ENCODE peak calls at places on chromosome 14, in four cellular contexts. M, T, X and R are unnamed samples.

GRCh38 chr14:61479746-61480502 is 158.5 kb downstream of the PRKCH start:
- DNase-seq in M (no peak), T (no peak), X (no peak), R (no peak)

GRCh38 chr14:69484444-69485113 is at the start of gene PLEKHD1:
- DNase-seq in M (peak; percentile 61), T (no peak), X (peak; percentile 79), R (peak; percentile 96)

GRCh38 chr14:88983755-88984154 is 159.3 kb downstream of the TTC8 start:
- DNase-seq in M (no peak), T (no peak), X (no peak), R (peak; percentile 68)

GRCh38 chr14:80784824-80785223 is 156.7 kb downstream of the CEP128 start:
- DNase-seq in T (peak; percentile 13), M (no peak), X (no peak), R (no peak)

GRCh38 chr14:105137481-105138020 is 31.0 kb downstream of the JAG2 start:
- DNase-seq in T (no peak), X (no peak), M (no peak), R (peak; percentile 51)

GRCh38 chr14:100684154-100684553 is 42.5 kb upstream of the DLK1 start:
- DNase-seq in T (no peak), X (no peak), M (no peak), R (no peak)

GRCh38 chr14:60327447-60328331 is 78.7 kb downstream of the PPM1A start:
- DNase-seq in X (peak; percentile 69), T (no peak), M (peak; percentile 17), R (peak; percentile 79)

GRCh38 chr14:85532981-85533820 is 3.3 kb downstream of the FLRT2 start:
- DNase-seq in X (peak; percentile 95), T (peak; percentile 71), M (peak; percentile 85), R (peak; percentile 94)

GRCh38 chr14:88129306-88130056 is 124.5 kb downstream of the GPR65 start:
- DNase-seq in M (peak; percentile 10), X (peak; percentile 28), T (peak; percentile 14), R (no peak)

GRCh38 chr14:28294834-28295440 is 471.6 kb upstream of the FOXG1 start:
- DNase-seq in T (no peak), M (peak; percentile 44), X (peak; percentile 70), R (peak; percentile 61)

GRCh38 chr14:61470261-61470953 is 149.0 kb downstream of the PRKCH start:
- DNase-seq in M (no peak), X (peak; percentile 77), T (no peak), R (peak; percentile 60)

GRCh38 chr14:100203962-100204834 is 34.7 kb upstream of the YY1 start:
- DNase-seq in X (no peak), T (no peak), M (no peak), R (no peak)

GRCh38 chr14:63174760-63175191 is 29.5 kb upstream of the RHOJ start:
- DNase-seq in M (peak; percentile 58), X (peak; percentile 78), T (peak; percentile 59), R (no peak)

GRCh38 chr14:85531141-85531593 is 1.2 kb downstream of the FLRT2 start:
- DNase-seq in X (peak; percentile 81), M (peak; percentile 59), T (peak; percentile 62), R (peak; percentile 90)

DNA sequence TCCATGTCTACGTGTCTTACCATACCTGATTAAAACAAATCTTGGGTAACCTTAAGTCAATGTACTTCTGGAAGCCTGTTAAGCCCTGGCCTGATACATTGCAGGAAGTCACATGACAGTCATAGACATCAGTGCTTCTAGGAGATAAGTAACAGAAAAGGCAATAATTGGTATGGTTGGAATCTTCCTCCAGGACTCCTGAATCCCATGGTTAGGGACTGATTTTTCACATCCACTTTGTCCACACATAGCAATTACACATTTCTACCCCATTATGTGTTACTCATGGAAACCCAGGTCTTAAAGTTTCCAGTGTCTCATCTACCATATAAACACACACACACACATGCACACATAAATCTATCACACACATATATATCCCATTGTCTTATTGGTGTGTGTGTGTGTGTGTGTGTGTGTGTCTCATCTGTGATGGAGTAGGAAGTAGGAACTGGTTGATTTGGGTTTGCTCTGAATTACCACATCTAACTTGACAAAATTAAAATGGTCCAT is 525.3 kb downstream of the FUT8 start:
- DNase-seq in X (no peak), M (no peak), T (no peak), R (no peak)
- H3K4me3 ChIP-seq in X (no peak overlapping the region), M (no peak overlapping the region), T (no peak overlapping the region), R (no peak overlapping the region)

GRCh38 chr14:44166611-44167010 is 340.5 kb downstream of the FSCB start:
- DNase-seq in X (no peak), M (no peak), T (no peak), R (no peak)
- H3K27ac ChIP-seq in X (no peak overlapping the region), M (no peak overlapping the region), T (no peak overlapping the region), R (no peak overlapping the region)

GRCh38 chr14:34098045-34098984 is 147.4 kb upstream of the EGLN3 start:
- DNase-seq in T (peak; percentile 39), M (peak; percentile 19), X (peak; percentile 54), R (peak; percentile 77)
- TF ChIP-seq CTCF in T (peak; percentile 47), M (peak; percentile 76), X (peak; percentile 81), R (peak; percentile 81)

DNA sequence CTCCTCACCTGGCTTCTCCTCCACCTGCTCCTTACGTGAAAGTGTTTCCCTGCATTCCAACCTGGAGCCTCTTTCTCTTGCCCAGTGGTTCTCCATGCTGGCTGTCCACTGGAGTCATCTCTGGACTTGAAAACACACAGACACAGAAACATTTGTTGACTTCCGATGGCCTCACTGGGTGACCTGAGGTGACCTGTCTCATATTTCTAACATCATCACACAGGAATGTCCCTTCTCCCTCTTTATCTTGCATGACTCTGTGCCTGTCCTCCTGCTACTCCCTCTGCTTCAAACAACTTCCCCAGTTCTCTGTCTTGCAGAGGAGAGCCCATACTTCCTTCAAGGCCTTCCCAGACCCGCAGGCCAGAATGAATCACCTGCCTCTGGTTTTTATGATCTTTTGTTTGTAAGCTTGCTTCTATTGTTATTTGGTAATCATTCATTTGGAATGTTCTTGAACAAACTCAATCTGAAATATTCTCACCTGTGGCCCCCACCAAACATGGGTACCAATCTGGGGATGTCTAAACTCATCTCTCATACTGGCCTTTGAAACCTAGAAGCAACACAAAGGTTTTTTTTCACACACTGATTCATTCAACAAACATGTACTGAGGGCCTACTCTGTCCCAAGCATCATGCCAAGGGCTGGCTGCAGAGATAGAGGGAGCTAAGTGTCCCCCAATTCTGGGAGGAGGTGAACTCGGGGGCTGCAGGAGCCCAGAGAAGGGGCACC is 9.7 kb upstream of the RIN3 start:
- DNase-seq in T (no peak), X (no peak), M (peak; percentile 37), R (no peak)
- H3K4me3 ChIP-seq in T (no peak overlapping the region), X (no peak overlapping the region), M (no peak overlapping the region), R (no peak overlapping the region)

GRCh38 chr14:53515264-53515663 is 362.1 kb upstream of the DDHD1 start:
- DNase-seq in M (no peak), X (no peak), T (no peak), R (no peak)

GRCh38 chr14:53520529-53520928 is 367.4 kb upstream of the DDHD1 start:
- DNase-seq in X (no peak), M (no peak), T (no peak), R (no peak)

GRCh38 chr14:53519137-53519536 is 366.0 kb upstream of the DDHD1 start:
- DNase-seq in M (no peak), X (no peak), T (no peak), R (no peak)

GRCh38 chr14:53517276-53517960 is 364.3 kb upstream of the DDHD1 start:
- DNase-seq in T (no peak), M (no peak), X (no peak), R (no peak)

DNA sequence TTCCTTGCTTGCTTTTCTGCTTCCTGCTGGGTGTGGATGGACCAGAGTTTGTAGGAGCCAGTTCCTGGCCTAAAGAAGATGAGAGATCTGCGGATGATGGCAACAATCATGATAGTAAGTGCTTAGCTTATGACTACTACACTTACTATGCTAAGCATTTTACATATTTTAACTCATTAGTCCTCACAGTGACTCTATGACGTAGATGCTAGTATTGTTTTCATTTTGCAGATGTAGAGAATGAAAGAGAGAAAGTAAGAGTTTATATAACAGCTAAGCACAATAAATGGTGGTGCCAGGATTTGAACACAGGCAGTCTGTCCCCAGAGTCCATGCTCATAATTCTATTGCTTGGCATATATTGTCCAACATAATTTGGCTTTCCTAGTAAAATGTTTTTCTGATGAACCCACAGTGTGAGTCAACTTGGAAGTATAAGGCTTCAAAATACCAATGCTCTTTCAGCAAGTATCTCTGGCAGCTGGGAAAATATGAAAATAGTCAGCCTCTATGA is 363.2 kb upstream of the DDHD1 start:
- DNase-seq in T (no peak), X (no peak), M (no peak), R (no peak)
- H3K27ac ChIP-seq in T (no peak overlapping the region), X (no peak overlapping the region), M (no peak overlapping the region), R (no peak overlapping the region)

GRCh38 chr14:24299255-24300191 is at the start of the genes DHRS1 and NOP9:
- DNase-seq in T (peak; percentile 94), X (peak; percentile 96), M (peak; percentile 96), R (peak; percentile 97)

GRCh38 chr14:24296341-24297157 is 3.0 kb downstream of the DHRS1 start:
- DNase-seq in M (peak; percentile 73), T (peak; percentile 67), X (peak; percentile 84), R (peak; percentile 84)

GRCh38 chr14:24300326-24300980 is 803 bp downstream of the NOP9 start:
- DNase-seq in T (no peak), M (no peak), X (no peak), R (no peak)

GRCh38 chr14:24298892-24299254 is 707 bp downstream of the DHRS1 start:
- DNase-seq in T (no peak), M (no peak), X (peak; percentile 30), R (peak; percentile 63)

DNA sequence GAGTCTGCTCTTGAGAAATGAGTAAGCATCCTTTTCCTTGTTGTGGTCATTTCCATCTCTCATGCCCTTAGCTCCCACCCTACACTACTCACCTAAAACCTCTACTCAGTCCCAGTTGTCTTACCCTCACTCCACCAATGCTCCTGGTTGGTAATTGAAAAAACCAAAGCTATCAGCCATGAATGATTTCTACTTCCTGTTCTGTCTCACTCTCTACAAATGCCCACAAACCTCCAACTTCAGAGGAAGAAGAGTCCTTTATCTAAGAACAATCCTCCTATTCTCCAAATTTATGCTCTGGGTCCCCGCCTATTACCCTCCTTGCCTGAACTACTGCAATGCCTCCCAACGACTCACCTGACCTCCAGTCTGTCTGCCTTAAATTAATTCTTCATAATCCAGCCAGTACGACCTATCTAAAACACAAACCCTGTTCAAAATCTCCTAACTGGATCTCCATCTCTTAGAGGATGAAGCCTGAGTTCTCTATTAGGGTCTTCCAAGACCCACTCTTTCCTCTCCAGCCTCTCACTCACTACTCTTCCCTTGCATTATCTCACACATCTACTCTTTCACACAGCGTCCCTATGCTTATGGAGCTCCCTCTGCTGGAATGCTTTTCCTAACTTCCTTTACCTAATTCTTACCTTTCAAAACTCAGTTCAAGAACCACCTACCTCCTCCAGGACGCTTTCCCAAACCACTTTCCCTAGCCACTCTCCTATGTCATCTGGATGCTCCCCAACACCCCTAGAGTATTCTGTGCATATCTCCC is 2.2 kb downstream of the DHRS1 start:
- DNase-seq in X (peak; percentile 84), M (peak; percentile 43), T (no peak), R (no peak)
- TF ChIP-seq CTCF in X (peak; percentile 56), M (peak; percentile 44), T (no peak), R (peak; percentile 75)

GRCh38 chr14:92794547-92794941 is 439 bp downstream of the GOLGA5 start:
- DNase-seq in X (peak; percentile 16), M (peak; percentile 35), T (no peak), R (no peak)
- H3K4me3 ChIP-seq in X (peak overlapping the region; percentile 95), M (peak overlapping the region; percentile 96), T (peak overlapping the region; percentile 94), R (peak overlapping the region; percentile 99)

GRCh38 chr14:98489115-98489514 is 782.9 kb downstream of the BCL11B start:
- DNase-seq in X (no peak), M (no peak), T (no peak), R (no peak)
- H3K27ac ChIP-seq in X (no peak overlapping the region), M (no peak overlapping the region), T (no peak overlapping the region), R (no peak overlapping the region)